ENCODE peak calls at places on chromosomes 16 and 17, in five cellular contexts. M is pancreas, G is HCEC 1CT, I is HT1080, C is astrocyte of the spinal cord. B is an unnamed sample.

GRCh38 chr16:50310308-50311133 is 44.2 kb downstream of the ADCY7 start:
- DNase-seq in M (no peak), I (no peak), G (no peak), C (no peak), B (no peak)

GRCh38 chr16:12575288-12575687 is 228.4 kb downstream of the CPPED1 start:
- DNase-seq in M (no peak), C (no peak), G (no peak), I (no peak), B (no peak)

GRCh38 chr17:46117850-46118696 is 75.2 kb downstream of the KANSL1 start:
- DNase-seq in G (no peak), C (no peak), M (no peak), I (no peak), B (no peak)

GRCh38 chr17:28737770-28738679 is 5.8 kb upstream of the TRAF4 start:
- DNase-seq in C (no peak), G (no peak), I (no peak), M (no peak), B (no peak)

GRCh38 chr17:51336112-51336822 is 75.9 kb downstream of the UTP18 start:
- DNase-seq in G (no peak), C (no peak), M (no peak), I (no peak), B (no peak)

GRCh38 chr17:69947027-69947759 is 127.8 kb upstream of the KCNJ16 start:
- DNase-seq in G (no peak), C (peak), I (peak), M (no peak), B (no peak)

GRCh38 chr17:42784811-42785592 is 4.6 kb downstream of the WNK4 start:
- DNase-seq in M (no peak), I (no peak), G (no peak), C (no peak), B (no peak)

GRCh38 chr16:66458853-66459252 is 31.8 kb downstream of the BEAN1 start:
- DNase-seq in C (no peak), I (no peak), G (no peak), M (no peak), B (no peak)

GRCh38 chr17:20291853-20292252 is 175.5 kb downstream of the LGALS9B start:
- DNase-seq in C (no peak), I (no peak), G (no peak), M (no peak), B (no peak)

GRCh38 chr16:22078656-22079055 is 13.7 kb upstream of the VWA3A start:
- DNase-seq in I (no peak), G (no peak), C (no peak), M (no peak), B (no peak)

B was measured in myocyte.